ENCODE peak calls at places on chromosomes 7 and 10, in six cellular contexts. H is body of pancreas, V is gastrocnemius medialis, T is transverse colon, N is suprapubic skin, W is Peyer's patch. S is an unnamed sample. For H3K9me3, the result is how much of the 10 kb centered on the place peaks cover.

GRCh38 chr10:122828716-122829255 is 16.9 kb downstream of the CUZD1 start:
- DNase-seq in H (no peak), V (no peak), T (no peak), N (no peak), W (no peak), S (no peak)

GRCh38 chr7:35353481-35353880 is 99.6 kb upstream of the TBX20 start:
- DNase-seq in H (no peak), V (no peak), T (no peak), N (no peak), W (no peak), S (no peak)

GRCh38 chr7:82441916-82442478 is 1.6 kb downstream of the CACNA2D1 start:
- DNase-seq in H (no peak), V (no peak), T (no peak), N (no peak), W (no peak), S (no peak)

GRCh38 chr10:45408421-45409319 is 34.7 kb downstream of the ALOX5 start:
- DNase-seq in H (peak), V (no peak), T (peak), N (no peak), W (no peak), S (no peak)

GRCh38 chr10:73586583-73586984 is 4.6 kb downstream of the USP54 start:
- DNase-seq in H (peak), V (peak), T (peak), N (no peak), W (no peak), S (peak)

GRCh38 chr7:29243777-29244655 is 49.4 kb downstream of the CHN2 start:
- DNase-seq in H (no peak), V (no peak), T (no peak), N (no peak), W (peak), S (no peak)

GRCh38 chr7:26533163-26533562 is 241.5 kb downstream of the SNX10 start:
- DNase-seq in H (no peak), V (no peak), T (no peak), N (no peak), W (no peak), S (no peak)

GRCh38 chr10:45421231-45422097 is 47.4 kb downstream of the ALOX5 start:
- DNase-seq in H (no peak), V (no peak), T (peak), N (no peak), W (no peak), S (no peak)

GRCh38 chr7:112495820-112496462 is 15.2 kb downstream of the LSMEM1 start:
- DNase-seq in H (peak), V (peak), T (peak), N (no peak), W (peak), S (no peak)

GRCh38 chr10:101120884-101121660 is 10.0 kb upstream of the TLX1 start:
- DNase-seq in H (no peak), V (no peak), T (peak), N (no peak), W (peak), S (no peak)

GRCh38 chr7:46494441-46494840 is 573.4 kb upstream of the IGFBP3 start:
- DNase-seq in H (no peak), V (no peak), T (no peak), N (no peak), W (no peak), S (no peak)

GRCh38 chr7:116780521-116780920 is 81.9 kb upstream of the CAPZA2 start:
- DNase-seq in H (no peak), V (no peak), T (no peak), N (no peak), W (no peak), S (no peak)

GRCh38 chr7:116780966-116781365 is 81.4 kb upstream of the CAPZA2 start:
- DNase-seq in H (peak), V (no peak), T (peak), N (no peak), W (no peak), S (no peak)

GRCh38 chr7:116783666-116784318 is 78.6 kb upstream of the CAPZA2 start:
- DNase-seq in H (no peak), V (no peak), T (peak), N (no peak), W (no peak), S (no peak)

GRCh38 chr7:116781584-116781983 is 80.8 kb upstream of the CAPZA2 start:
- DNase-seq in H (no peak), V (no peak), T (no peak), N (no peak), W (no peak), S (no peak)

DNA sequence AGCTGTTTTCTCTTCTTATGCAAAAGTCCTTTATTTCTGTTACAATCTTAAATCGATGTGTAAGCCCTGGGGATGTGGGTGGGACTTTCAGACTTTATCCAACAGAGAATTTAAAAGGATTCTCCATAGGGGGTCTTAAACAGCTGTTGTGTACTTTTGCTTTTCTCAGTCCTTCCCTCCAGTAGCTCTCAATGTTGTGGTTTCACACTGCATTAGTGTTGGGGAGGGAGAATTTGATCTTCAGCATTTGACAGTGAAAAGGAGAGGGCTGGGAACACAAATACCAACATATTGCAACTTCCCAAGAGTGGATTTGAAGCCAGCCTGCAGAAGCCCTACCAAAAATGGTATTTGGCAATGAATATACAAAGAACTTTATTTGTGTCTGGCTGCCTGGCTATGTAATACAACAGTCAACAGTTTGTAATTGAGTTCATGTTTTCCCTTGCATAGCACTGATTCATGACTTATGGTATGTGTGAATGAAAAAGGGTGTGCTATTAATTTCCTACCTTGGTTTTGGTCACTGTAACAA is 80.1 kb upstream of the CAPZA2 start:
- DNase-seq in H (no peak), V (no peak), T (no peak), N (no peak), W (no peak), S (no peak)
- H3K4me3 ChIP-seq in H (no peak), V (no peak), T (no peak), N (no peak), W (no peak), S (no peak)

GRCh38 chr10:37775612-37776011 is 81.8 kb downstream of the ZNF248 start:
- DNase-seq in H (no peak), V (no peak), T (no peak), N (no peak), W (no peak), S (no peak)

GRCh38 chr10:37780536-37780935 is 76.9 kb downstream of the ZNF248 start:
- DNase-seq in H (no peak), V (no peak), T (no peak), N (no peak), W (no peak), S (no peak)

GRCh38 chr10:37774351-37774750 is 83.1 kb downstream of the ZNF248 start:
- DNase-seq in H (no peak), V (no peak), T (no peak), N (no peak), W (no peak), S (no peak)

GRCh38 chr10:37777056-37777455 is 80.4 kb downstream of the ZNF248 start:
- DNase-seq in H (no peak), V (no peak), T (no peak), N (no peak), W (no peak), S (no peak)
- H3K9me3 ChIP-seq in H (under half), V (under half), T (under half), N (under half), W (under half), S (under half)

DNA sequence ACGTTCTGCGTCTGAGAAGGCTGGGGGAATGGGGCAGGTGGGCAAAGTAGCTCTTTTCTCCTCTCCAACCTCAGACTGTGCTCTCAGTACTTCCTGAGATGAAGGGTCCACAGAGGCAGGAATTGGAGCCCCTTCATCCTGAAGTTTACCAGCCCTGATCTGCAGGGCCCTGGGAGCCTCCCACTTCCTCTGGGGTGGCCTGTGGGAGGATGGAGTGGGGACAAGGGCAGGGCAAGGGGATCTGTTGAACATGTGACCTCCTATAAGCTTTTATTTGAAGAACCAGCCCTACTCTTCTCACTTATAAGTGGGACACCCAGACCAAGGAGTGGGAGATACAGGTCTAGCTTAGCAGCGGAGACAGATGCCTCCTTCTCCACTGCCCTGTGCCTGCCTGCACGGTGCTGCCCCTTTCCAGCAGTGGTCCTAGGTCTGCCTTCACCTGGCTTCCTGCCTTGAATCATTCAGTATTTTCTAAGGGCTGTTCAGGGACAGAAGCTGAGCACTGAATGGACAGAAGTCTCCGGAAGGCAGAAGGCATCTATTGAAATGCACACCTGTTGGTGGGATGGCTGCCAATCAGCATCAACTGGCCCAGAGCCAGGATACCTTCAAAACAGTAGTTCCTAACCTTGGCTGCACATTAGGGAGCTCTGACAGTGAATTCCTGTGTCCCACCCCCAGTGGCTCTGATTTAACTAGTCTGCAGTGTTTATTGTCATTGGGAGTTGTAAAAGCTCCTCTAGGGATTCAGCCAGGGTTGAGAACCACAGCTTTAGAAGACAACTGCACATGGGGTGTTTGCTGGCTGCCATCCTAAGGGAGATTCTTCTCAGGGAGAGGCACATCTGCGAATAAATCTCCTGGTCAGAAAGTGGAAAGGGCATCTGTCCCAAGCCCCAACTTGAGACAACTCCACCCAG is 2.7 kb upstream of the ARHGAP22 start:
- DNase-seq in H (no peak), V (no peak), T (no peak), N (peak), W (no peak), S (peak)
- H3K4me3 ChIP-seq in H (no peak), V (no peak), T (no peak), N (no peak), W (no peak), S (no peak)

GRCh38 chr7:153588596-153588995 is 463.6 kb upstream of the DPP6 start:
- DNase-seq in H (no peak), V (no peak), T (no peak), N (no peak), W (no peak), S (no peak)
- H3K9me3 ChIP-seq in H (under half), V (under half), T (under half), N (under half), W (under half), S (under half)

DNA sequence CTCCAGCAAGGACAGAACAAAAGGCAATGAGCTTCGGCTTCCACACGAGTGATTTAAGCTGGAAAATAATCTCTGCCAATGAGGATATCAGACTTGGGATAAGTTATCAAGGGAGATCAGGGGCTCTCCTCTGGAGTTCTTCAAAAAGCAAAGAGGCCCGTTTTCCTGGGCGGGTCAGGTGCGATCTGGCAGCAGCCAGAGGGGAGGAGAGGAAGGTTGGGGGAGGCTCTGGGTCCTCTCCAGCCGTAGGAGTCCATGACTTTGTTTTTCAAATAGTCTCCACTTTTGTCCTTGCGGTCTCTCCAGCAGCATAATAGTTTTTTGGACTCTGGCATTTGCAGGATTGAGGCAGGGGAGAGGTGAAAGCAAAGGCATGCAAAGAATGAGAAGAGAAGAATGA is 211.2 kb downstream of the SKIDA1 start:
- DNase-seq in H (no peak), V (no peak), T (no peak), N (peak), W (no peak), S (no peak)
- H3K4me3 ChIP-seq in H (no peak), V (no peak), T (no peak), N (no peak), W (no peak), S (no peak)